ENCODE peak calls at places on chromosomes 16 and 17, in six cellular contexts. N, Z, B, X, L and V are unnamed samples.

GRCh38 chr17:82819015-82819414 is 20.8 kb downstream of the ZNF750 start:
- DNase-seq in Z (no peak), L (no peak), N (no peak), B (no peak), X (peak), V (no peak)

GRCh38 chr17:80195671-80196529 is 24.2 kb downstream of the SGSH start:
- DNase-seq in B (no peak), N (no peak), Z (peak), X (peak), L (peak), V (no peak)

GRCh38 chr17:75173526-75173925 is 9.2 kb downstream of the SUMO2 start:
- DNase-seq in Z (no peak), B (no peak), X (no peak), L (no peak), N (no peak), V (no peak)

GRCh38 chr16:27474041-27474440 is 72.1 kb downstream of the IL21R start:
- DNase-seq in X (no peak), B (no peak), N (no peak), L (no peak), Z (no peak), V (no peak)

GRCh38 chr17:79838541-79839274 is 532 bp downstream of the CBX4 start:
- DNase-seq in Z (peak), L (peak), N (peak), B (peak), X (peak), V (peak)

GRCh38 chr17:16281351-16281750 is 64.3 kb downstream of the PIGL start:
- DNase-seq in X (peak), N (peak), B (peak), L (no peak), Z (peak), V (peak)

GRCh38 chr17:33115957-33116680 is 124.5 kb downstream of the SPACA3 start:
- DNase-seq in Z (no peak), L (peak), X (no peak), N (no peak), B (no peak), V (no peak)

GRCh38 chr16:85369741-85370528 is 243.2 kb upstream of the GSE1 start:
- DNase-seq in Z (peak), L (peak), X (peak), N (peak), B (no peak), V (peak)

GRCh38 chr17:75087558-75088453 is at the start of gene SLC16A5:
- DNase-seq in X (no peak), B (peak), N (peak), Z (peak), L (peak), V (peak)

GRCh38 chr16:27320261-27321012 is 6.7 kb downstream of the IL4R start:
- DNase-seq in X (no peak), N (no peak), L (no peak), Z (no peak), B (no peak), V (no peak)

GRCh38 chr17:81579821-81580321 is 27.7 kb upstream of the FAAP100 start:
- DNase-seq in N (peak), B (no peak), L (no peak), X (no peak), Z (peak), V (peak)

GRCh38 chr17:41937970-41938851 is 7.8 kb downstream of the ODAD4 start:
- DNase-seq in B (no peak), X (no peak), Z (no peak), L (no peak), N (no peak), V (no peak)

GRCh38 chr17:49687878-49688491 is 10.1 kb upstream of the SPOP start:
- DNase-seq in Z (peak), B (no peak), X (peak), L (no peak), N (peak), V (peak)

GRCh38 chr16:63933841-63934240 is 1188.0 kb downstream of the CDH11 start:
- DNase-seq in X (no peak), Z (no peak), B (no peak), N (no peak), L (no peak), V (no peak)

GRCh38 chr16:47204736-47205499 is 61.2 kb upstream of the NETO2 start:
- DNase-seq in B (no peak), X (peak), N (no peak), Z (no peak), L (no peak), V (no peak)

GRCh38 chr16:22141746-22142145 is 20.6 kb upstream of the SDR42E2 start:
- DNase-seq in N (peak), L (no peak), X (peak), Z (peak), B (peak), V (peak)

GRCh38 chr16:4693296-4693955 is at the start of gene NUDT16L1:
- DNase-seq in N (peak), L (peak), Z (peak), X (peak), B (peak), V (peak)

GRCh38 chr16:75758215-75758614 is 31.9 kb upstream of the CPHXL start:
- DNase-seq in N (peak), Z (peak), X (no peak), B (no peak), L (no peak), V (no peak)

GRCh38 chr17:13508916-13509315 is 92.8 kb downstream of the HS3ST3A1 start:
- DNase-seq in N (no peak), B (no peak), Z (peak), L (no peak), X (no peak), V (no peak)

GRCh38 chr16:66131156-66131807 is 235.2 kb upstream of the CDH5 start:
- DNase-seq in X (peak), B (peak), Z (peak), N (peak), L (no peak), V (peak)

GRCh38 chr16:3127745-3128144 is 7.1 kb upstream of the ZNF213 start:
- DNase-seq in L (no peak), X (no peak), B (peak), N (no peak), Z (no peak), V (no peak)

GRCh38 chr17:68468785-68469184 is 11.5 kb upstream of the WIPI1 start:
- DNase-seq in X (no peak), L (peak), Z (no peak), N (peak), B (no peak), V (peak)

GRCh38 chr17:76405967-76406647 is 21.7 kb downstream of the SPHK1 start:
- DNase-seq in L (peak), Z (no peak), N (no peak), B (no peak), X (no peak), V (no peak)

DNA sequence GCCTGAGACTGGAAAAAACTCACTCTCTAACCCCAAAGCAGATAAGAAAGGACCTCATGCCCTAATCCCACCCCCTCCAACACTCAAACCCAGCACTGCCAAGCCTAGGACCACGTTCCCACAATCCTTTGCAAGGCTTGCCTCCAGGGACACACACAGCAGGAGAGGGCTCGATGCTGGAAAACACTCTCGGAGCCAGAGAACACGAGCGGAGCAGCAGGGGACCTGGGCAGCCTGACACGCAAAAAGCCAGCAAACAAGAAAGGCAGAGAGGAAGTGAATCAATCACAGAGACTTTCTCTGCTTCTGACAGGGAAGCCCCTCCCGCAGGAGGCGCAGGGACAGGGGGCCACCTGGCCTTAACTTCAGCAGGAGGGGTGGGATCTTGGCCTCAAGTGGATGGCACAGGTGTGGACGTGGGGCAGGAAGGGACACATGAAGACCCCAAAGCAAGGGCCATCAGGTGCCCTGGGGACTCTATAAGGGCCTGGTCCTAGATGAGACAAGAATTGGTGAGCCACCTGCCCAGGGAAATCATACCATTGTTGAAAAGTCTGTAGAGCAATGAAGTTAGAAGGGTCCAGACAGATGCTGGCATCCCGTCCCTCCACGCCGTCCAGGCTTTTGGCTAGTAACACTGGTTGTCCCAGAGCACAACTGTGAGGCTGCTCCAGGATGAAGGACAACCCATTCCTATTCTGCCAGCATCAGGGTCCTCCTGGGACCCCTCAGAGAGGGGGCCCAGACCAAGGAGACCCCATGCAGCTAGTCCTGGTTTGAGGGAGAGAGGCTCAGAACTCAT is 2.3 kb downstream of the SDK2 start:
- DNase-seq in Z (no peak), B (no peak), X (no peak), L (no peak), N (no peak), V (no peak)
- H3K4me3 ChIP-seq in Z (no peak), B (peak), X (no peak), L (peak), N (no peak), V (no peak)

DNA sequence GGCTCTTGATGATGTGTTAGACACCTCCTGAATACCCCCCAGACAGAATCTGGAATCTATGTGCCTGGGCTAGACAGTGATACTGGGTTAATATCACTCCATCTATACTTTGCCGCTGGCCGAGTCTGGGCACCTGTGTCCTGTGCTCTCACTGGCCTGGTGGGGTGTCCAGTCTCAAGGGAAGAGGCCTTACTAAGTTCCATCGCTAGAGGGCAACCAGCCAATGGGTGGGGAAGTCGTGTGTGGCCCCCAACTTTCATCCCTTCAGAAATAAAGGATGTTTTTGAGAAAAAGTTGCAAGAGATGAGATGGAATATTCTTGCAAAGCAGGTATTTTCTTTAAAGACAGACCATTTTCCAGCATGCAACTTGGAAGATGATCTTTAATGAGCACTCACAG is 1.6 kb upstream of the GLP2R start:
- DNase-seq in X (no peak), B (no peak), Z (no peak), N (no peak), L (no peak), V (no peak)
- TF ChIP-seq CTCF in X (peak), B (peak), Z (no peak), N (peak), L (peak), V (no peak)

GRCh38 chr17:850828-851759 is 68.9 kb downstream of the MRM3 start:
- DNase-seq in L (peak), Z (peak), N (peak), B (peak), X (no peak), V (peak)
- H3K4me3 ChIP-seq in L (no peak), Z (no peak), N (no peak), B (no peak), X (no peak), V (peak)

DNA sequence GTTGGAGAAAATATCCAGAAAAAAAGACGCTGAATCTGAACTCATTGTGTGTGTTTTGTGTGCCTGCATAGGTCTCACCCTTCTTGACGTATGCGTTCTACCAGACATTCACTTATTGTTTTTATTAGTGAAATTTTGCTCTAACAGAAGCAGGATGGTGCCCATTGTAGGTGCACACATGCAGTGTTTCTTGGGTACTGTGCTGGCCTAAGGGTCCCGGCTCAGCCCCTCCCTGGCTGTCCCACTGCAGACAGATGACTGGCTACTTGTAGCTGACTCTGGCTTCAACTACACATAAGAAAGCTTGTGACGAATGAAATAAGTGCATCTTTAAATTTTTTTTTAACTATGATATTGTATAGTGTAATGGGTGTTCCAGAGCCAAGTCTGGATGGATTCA is 227.0 kb downstream of the CBLN1 start:
- DNase-seq in L (no peak), N (no peak), B (no peak), X (no peak), Z (no peak), V (no peak)
- TF ChIP-seq CTCF in L (no peak), N (no peak), B (no peak), X (no peak), Z (no peak), V (no peak)

DNA sequence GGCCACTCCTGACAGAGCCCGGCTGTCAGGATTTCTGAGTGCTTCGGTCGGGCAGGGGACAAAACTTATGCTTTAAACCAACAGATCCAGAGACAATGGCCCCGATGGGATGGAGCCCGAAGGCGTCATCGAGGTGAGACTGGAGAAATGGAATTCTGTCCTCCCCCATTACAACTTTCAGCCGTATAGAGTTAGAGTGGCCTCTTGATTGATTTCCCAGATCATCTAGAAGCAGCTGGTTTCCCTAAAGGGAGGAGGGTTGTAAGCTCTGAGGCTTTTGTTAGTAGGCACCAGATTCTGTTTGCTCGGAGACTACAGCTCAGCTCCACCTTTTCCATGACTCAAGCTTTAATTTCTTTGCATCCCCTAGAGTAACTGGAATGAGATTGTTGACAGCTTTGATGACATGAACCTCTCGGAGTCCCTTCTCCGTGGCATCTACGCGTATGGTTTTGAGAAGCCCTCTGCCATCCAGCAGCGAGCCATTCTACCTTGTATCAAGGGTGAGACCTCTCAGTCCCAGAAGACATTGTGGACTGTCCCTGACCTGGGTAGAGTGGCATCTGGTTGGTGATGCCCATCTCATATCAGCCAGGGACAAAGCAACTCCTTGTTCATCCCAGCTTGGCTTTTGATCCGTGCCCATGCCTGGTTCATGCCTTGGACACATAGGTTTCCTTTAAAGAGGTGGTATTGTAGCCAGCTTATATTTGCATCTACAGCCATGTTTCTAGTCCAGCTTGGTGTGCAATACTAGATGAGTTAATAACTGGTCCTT is 5.1 kb upstream of the CD68 start:
- DNase-seq in X (no peak), B (no peak), N (no peak), L (no peak), Z (peak), V (peak)
- H3K4me3 ChIP-seq in X (peak), B (peak), N (peak), L (peak), Z (peak), V (peak)

GRCh38 chr17:67082110-67082509 is 37.8 kb downstream of the CACNG1 start:
- DNase-seq in N (no peak), X (no peak), B (no peak), Z (no peak), L (no peak), V (no peak)
- TF ChIP-seq CTCF in N (no peak), X (peak), B (no peak), Z (no peak), L (no peak), V (no peak)